ENCODE peak calls at places on chromosomes 13 and 19, in seven cellular contexts. P is left lobe of liver; G is mesenteric fat pad; N is activated CD4-positive, alpha-beta T cell treated with anti-CD3 and anti-CD28 coated beads, Interleukin-2, amount 10 ng/mL, durations not matched to agents 7 days and 5 days; M is stimulated activated CD4-positive, alpha-beta T cell treated with anti-CD3 and anti-CD28 coated beads, Interleukin-1b, Interleukin-23, amount 100 ng/mL, for 24 hours; U is bronchial epithelial cell; I is T-cell. Y is an unnamed sample.

GRCh38 chr19:17779281-17779930 is 15.5 kb upstream of the B3GNT3 start:
- DNase-seq in M (no peak), G (no peak), I (no peak), U (peak; percentile 63), P (no peak), N (no peak), Y (no peak)

GRCh38 chr19:41774515-41774980 is 19.2 kb downstream of the CEACAM6 start:
- DNase-seq in U (peak; percentile 100), M (no peak), I (peak; percentile 57), G (no peak), N (peak; percentile 73), P (no peak), Y (no peak)

GRCh38 chr19:1307755-1308303 is 22.2 kb downstream of the EFNA2 start:
- DNase-seq in M (no peak), I (no peak), G (no peak), P (no peak), N (no peak), U (no peak), Y (no peak)

GRCh38 chr19:49333426-49334288 is 1.5 kb upstream of the CD37 start:
- DNase-seq in I (peak; percentile 80), M (peak; percentile 27), U (peak; percentile 10), N (peak; percentile 81), P (peak; percentile 50), G (peak; percentile 88), Y (no peak)

GRCh38 chr19:18646535-18647370 is 9.9 kb downstream of the KLHL26 start:
- DNase-seq in G (no peak), P (no peak), I (no peak), U (no peak), M (no peak), N (no peak), Y (no peak)

GRCh38 chr19:56116606-56117005 is 4.5 kb downstream of the ZNF787 start:
- DNase-seq in N (no peak), I (no peak), U (no peak), G (no peak), P (no peak), M (no peak), Y (no peak)

GRCh38 chr13:110442946-110443632 is 118.4 kb downstream of the RAB20 start:
- DNase-seq in I (no peak), P (no peak), U (peak; percentile 71), G (no peak), M (no peak), N (no peak), Y (no peak)

GRCh38 chr13:49220856-49221614 is 897 bp downstream of the MLNR start:
- DNase-seq in G (no peak), M (no peak), P (no peak), N (no peak), U (no peak), I (no peak), Y (no peak)

GRCh38 chr19:49422407-49423277 is 599 bp downstream of the PTH2 start:
- DNase-seq in I (peak; percentile 42), U (no peak), G (no peak), P (no peak), M (no peak), N (peak; percentile 67), Y (no peak)

GRCh38 chr19:43779820-43780219 is 953 bp downstream of the KCNN4 start:
- DNase-seq in U (no peak), M (no peak), N (no peak), G (no peak), I (no peak), P (no peak), Y (no peak)

GRCh38 chr13:68304287-68304893 is 1074.3 kb upstream of the PCDH9 start:
- DNase-seq in M (no peak), N (no peak), U (peak; percentile 16), I (no peak), P (no peak), G (no peak), Y (peak; percentile 1)

GRCh38 chr13:113448885-113449692 is 4.2 kb downstream of the ADPRHL1 start:
- DNase-seq in P (no peak), M (no peak), N (peak; percentile 12), G (peak; percentile 85), U (peak; percentile 22), I (peak; percentile 21), Y (no peak)

GRCh38 chr19:19342086-19343015 is 21.7 kb downstream of the MAU2 start:
- DNase-seq in N (no peak), G (no peak), M (no peak), P (peak; percentile 70), I (no peak), U (peak; percentile 22), Y (peak; percentile 36)

GRCh38 chr19:11295665-11296245 is at the start of gene TSPAN16:
- DNase-seq in G (no peak), M (no peak), I (no peak), P (no peak), U (no peak), N (no peak), Y (no peak)